ENCODE peak calls at places on chromosomes 12 and 14, in five cellular contexts. F, D, A, B and G are unnamed samples.

GRCh38 chr12:76945867-76946266 is 67.0 kb upstream of the CSRP2 start:
- DNase-seq in F (peak), D (peak), A (no peak), B (peak), G (no peak)

GRCh38 chr12:20000229-20000869 is 368.0 kb upstream of the PDE3A start:
- DNase-seq in F (no peak), D (no peak), A (no peak), B (no peak), G (no peak)

GRCh38 chr12:100141998-100142850 is 450 bp downstream of the BLTP3B start:
- DNase-seq in F (peak), D (no peak), A (peak), B (no peak), G (no peak)

GRCh38 chr14:78701246-78701645 is 531.1 kb downstream of the NRXN3 start:
- DNase-seq in F (peak), D (no peak), A (no peak), B (peak), G (no peak)

GRCh38 chr12:57715786-57716185 is 21.9 kb downstream of the OS9 start:
- DNase-seq in F (no peak), D (no peak), A (no peak), B (no peak), G (no peak)

GRCh38 chr12:70661762-70662161 is 24.5 kb upstream of the PTPRB start:
- DNase-seq in F (peak), D (peak), A (peak), B (peak), G (peak)

GRCh38 chr12:132632521-132633228 is 14.1 kb downstream of the P2RX2 start:
- DNase-seq in F (no peak), D (no peak), A (no peak), B (no peak), G (no peak)

GRCh38 chr12:97167598-97167997 is 260.5 kb downstream of the NEDD1 start:
- DNase-seq in F (peak), D (no peak), A (no peak), B (peak), G (no peak)

GRCh38 chr12:129635003-129635685 is 268.7 kb downstream of the TMEM132D start:
- DNase-seq in F (no peak), D (no peak), A (no peak), B (no peak), G (no peak)

GRCh38 chr12:7092229-7092985 is at the start of gene C1R:
- DNase-seq in F (peak), D (peak), A (peak), B (peak), G (no peak)

GRCh38 chr14:99525699-99526080 is 44.5 kb downstream of the CCNK start:
- DNase-seq in F (no peak), D (no peak), A (no peak), B (no peak), G (no peak)

GRCh38 chr14:39266589-39266870 is 32.8 kb downstream of the MIA2 start:
- DNase-seq in F (peak), D (no peak), A (peak), B (no peak), G (no peak)

GRCh38 chr12:52063986-52064649 is 5.7 kb upstream of the ATG101 start:
- DNase-seq in F (peak), D (peak), A (peak), B (peak), G (no peak)

GRCh38 chr12:24226745-24227350 is 277.4 kb upstream of the SOX5 start:
- DNase-seq in F (peak), D (peak), A (no peak), B (peak), G (peak)

GRCh38 chr12:55861396-55861795 is 18.7 kb upstream of the MMP19 start:
- DNase-seq in F (no peak), D (no peak), A (no peak), B (no peak), G (no peak)

GRCh38 chr12:80590085-80590484 is 117.3 kb upstream of the MYF6 start:
- DNase-seq in F (peak), D (peak), A (no peak), B (peak), G (no peak)

GRCh38 chr14:50399251-50400032 is 2.8 kb upstream of the CDKL1 start:
- DNase-seq in F (peak), D (peak), A (no peak), B (peak), G (no peak)

GRCh38 chr14:104293231-104293841 is 154.9 kb downstream of the KIF26A start:
- DNase-seq in F (no peak), D (no peak), A (no peak), B (no peak), G (no peak)

GRCh38 chr14:75857199-75857598 is 124.6 kb downstream of the TGFB3 start:
- DNase-seq in F (no peak), D (no peak), A (no peak), B (no peak), G (no peak)

GRCh38 chr14:20624495-20625070 is 16.9 kb downstream of the OR6S1 start:
- DNase-seq in F (peak), D (peak), A (peak), B (peak), G (no peak)

GRCh38 chr12:40921563-40922163 is 229.4 kb downstream of the CNTN1 start:
- DNase-seq in F (peak), D (peak), A (no peak), B (no peak), G (no peak)

GRCh38 chr12:12562016-12562483 is 613 bp downstream of the DUSP16 start:
- DNase-seq in F (peak), D (peak), A (no peak), B (no peak), G (no peak)

GRCh38 chr12:121520119-121520518 is 60.7 kb downstream of the KDM2B start:
- DNase-seq in F (no peak), D (no peak), A (no peak), B (no peak), G (no peak)

GRCh38 chr14:105026033-105026785 is 5.3 kb upstream of the CDCA4 start:
- DNase-seq in F (peak), D (no peak), A (no peak), B (peak), G (no peak)

GRCh38 chr14:51118993-51119392 is 24.1 kb upstream of the TRIM9 start:
- DNase-seq in F (no peak), D (no peak), A (no peak), B (no peak), G (no peak)

GRCh38 chr12:119649202-119649808 is 18.6 kb upstream of the PRKAB1 start:
- DNase-seq in F (peak), D (no peak), A (no peak), B (no peak), G (no peak)

GRCh38 chr12:105676694-105677093 is 346.2 kb downstream of the C12orf75 start:
- DNase-seq in F (no peak), D (no peak), A (no peak), B (no peak), G (no peak)

GRCh38 chr12:11731455-11731854 is 82.0 kb downstream of the ETV6 start:
- DNase-seq in F (peak), D (no peak), A (no peak), B (peak), G (no peak)

GRCh38 chr14:98167702-98168101 is 1104.3 kb downstream of the BCL11B start:
- DNase-seq in F (no peak), D (no peak), A (no peak), B (no peak), G (no peak)

DNA sequence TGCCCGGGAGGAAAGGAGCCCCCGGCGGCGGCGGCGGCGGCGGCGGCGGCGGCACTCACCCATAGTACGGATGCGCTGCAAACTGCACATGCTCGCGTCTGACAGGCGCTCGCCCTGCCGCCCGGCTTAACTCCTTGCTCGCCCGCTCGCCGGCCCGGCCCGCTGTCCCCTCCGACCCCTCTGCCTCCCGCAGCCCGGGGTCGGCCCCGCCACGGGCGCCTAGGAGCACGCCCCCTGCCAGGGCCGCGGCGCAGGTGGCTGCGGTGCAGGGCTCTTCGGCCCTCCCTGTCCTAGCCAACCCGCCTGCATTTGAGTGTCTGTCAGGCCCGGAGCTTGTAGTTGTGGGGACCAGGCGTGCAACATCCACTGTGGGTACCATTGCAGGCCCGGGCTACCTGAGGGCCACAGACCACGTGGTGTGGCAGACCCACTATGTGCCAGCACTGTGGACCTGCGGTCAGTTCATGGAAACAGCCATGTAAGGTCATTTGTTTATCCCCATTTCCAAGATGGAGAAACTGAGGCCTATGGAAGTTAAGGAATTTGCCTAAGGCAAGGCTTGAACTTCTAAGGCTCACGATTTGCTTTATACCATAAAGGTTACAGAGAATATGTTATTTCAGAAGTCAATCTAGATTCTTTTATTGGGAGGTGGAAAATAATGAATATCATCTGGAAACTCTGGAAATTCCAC is 17.6 kb upstream of the PLEKHH1 start:
- DNase-seq in F (peak), D (no peak), A (peak), B (no peak), G (no peak)
- TF ChIP-seq EZH2 in F (no peak), D (no peak), A (no peak), B (no peak), G (no peak)

GRCh38 chr12:113476093-113476986 is 4.7 kb upstream of the LHX5 start:
- DNase-seq in F (no peak), D (no peak), A (no peak), B (no peak), G (no peak)
- TF ChIP-seq EZH2 in F (peak), D (peak), A (no peak), B (peak), G (peak)

DNA sequence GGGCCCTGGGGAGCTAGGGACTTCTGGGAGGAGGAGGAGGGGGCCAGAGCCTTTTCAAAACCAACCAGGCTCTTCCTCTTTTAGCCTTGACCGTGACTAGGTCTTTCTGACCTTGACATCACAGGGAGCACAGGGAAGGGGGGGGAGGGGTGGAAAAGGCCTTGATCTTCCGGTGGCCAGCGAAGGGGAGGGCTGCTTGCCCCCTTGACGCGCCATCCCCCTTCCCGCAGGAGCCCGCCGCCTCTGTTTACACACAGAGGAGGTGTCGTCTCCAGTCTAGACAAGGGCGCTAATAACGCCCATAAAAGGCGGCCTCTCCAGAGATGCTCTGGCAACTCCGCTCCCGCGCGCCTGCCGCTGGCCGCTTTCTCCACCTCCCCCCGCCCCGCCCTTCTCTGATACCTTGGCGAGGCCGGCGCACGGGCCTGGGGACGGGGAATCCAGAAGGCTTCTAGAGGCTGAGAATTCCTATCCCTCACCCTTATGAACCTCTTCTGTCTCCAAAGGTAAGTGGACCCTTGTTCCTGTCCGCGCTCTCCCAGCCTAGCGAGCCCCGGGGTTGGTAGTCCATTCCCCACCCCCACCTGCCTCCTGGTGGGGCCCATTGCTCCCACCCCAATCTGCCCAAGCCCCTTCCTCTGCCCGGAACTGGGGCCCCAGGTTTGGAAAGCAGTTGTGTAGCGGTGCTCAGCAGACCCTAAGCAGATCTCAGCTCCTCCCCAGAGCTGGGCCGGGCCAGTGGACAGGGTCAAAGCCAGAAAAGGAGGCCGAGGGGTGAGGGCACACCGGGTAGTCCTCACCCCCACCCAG is 4.9 kb upstream of the HOXC12 start:
- DNase-seq in F (no peak), D (no peak), A (no peak), B (no peak), G (no peak)
- TF ChIP-seq EZH2 in F (no peak), D (no peak), A (no peak), B (no peak), G (no peak)

GRCh38 chr14:102440392-102440791 is 69.2 kb downstream of the ANKRD9 start:
- DNase-seq in F (no peak), D (no peak), A (no peak), B (no peak), G (no peak)

GRCh38 chr14:102445066-102445465 is 64.5 kb downstream of the ANKRD9 start:
- DNase-seq in F (no peak), D (no peak), A (no peak), B (no peak), G (no peak)

GRCh38 chr14:102439556-102439955 is 70.0 kb downstream of the ANKRD9 start:
- DNase-seq in F (no peak), D (no peak), A (no peak), B (no peak), G (no peak)

GRCh38 chr14:102445641-102446040 is 63.9 kb downstream of the ANKRD9 start:
- DNase-seq in F (no peak), D (no peak), A (no peak), B (no peak), G (no peak)

DNA sequence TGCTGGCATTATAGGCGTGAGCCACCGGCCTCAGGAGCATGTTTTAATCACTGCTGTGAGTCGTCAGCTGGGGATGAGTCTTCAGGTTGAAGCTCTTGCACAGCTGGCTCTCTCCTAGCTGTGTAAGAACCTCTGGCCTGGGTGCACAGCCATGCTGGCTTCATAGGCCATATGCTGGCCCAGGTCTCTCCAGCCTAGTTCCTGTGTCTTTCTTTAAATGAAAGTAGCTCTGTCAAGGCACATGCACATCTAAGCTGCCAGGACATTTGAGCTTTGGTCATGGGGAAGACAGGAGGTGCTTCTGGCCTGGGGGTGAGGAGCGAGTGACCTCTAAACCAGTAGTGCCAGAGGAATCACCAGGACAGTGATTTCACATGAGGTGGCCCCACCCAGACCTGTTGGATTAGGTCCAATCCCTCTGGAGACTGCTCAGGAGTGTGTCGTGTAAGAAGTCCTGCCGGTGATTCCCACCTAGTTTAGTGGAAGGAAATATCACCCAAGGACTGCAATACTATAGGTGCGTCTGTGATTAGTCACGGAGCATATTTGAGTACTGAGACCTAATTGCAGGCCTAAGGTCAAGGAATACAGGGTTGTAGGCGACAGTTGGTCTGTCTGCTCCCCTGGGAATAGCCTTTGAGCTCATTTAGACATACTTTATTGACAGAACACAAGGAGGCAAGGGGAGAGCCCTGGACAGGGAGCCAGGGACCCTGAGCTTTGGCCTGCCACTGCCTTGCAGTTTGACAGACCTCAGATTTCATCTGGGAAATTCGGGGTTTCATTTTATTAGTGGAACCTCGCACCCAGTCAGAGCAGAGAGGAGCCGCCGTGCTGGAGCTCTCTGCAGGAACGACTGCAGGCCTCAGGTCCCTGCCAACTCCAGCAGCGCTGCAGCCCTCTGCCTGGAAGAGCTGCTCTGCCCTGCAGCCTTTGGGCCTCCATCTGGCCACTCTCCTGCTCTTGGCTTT is 67.0 kb downstream of the ANKRD9 start:
- DNase-seq in F (peak), D (no peak), A (peak), B (no peak), G (no peak)
- TF ChIP-seq EZH2 in F (no peak), D (no peak), A (no peak), B (no peak), G (no peak)

GRCh38 chr14:56810850-56811595 is 744 bp upstream of the OTX2 start:
- DNase-seq in F (no peak), D (no peak), A (no peak), B (no peak), G (no peak)

GRCh38 chr14:56814468-56815074 is 4.3 kb upstream of the OTX2 start:
- DNase-seq in F (no peak), D (no peak), A (no peak), B (no peak), G (no peak)

GRCh38 chr14:56811596-56812363 is 1.5 kb upstream of the OTX2 start:
- DNase-seq in F (no peak), D (no peak), A (no peak), B (no peak), G (no peak)

GRCh38 chr14:56813143-56813551 is 2.9 kb upstream of the OTX2 start:
- DNase-seq in F (no peak), D (no peak), A (no peak), B (no peak), G (no peak)

DNA sequence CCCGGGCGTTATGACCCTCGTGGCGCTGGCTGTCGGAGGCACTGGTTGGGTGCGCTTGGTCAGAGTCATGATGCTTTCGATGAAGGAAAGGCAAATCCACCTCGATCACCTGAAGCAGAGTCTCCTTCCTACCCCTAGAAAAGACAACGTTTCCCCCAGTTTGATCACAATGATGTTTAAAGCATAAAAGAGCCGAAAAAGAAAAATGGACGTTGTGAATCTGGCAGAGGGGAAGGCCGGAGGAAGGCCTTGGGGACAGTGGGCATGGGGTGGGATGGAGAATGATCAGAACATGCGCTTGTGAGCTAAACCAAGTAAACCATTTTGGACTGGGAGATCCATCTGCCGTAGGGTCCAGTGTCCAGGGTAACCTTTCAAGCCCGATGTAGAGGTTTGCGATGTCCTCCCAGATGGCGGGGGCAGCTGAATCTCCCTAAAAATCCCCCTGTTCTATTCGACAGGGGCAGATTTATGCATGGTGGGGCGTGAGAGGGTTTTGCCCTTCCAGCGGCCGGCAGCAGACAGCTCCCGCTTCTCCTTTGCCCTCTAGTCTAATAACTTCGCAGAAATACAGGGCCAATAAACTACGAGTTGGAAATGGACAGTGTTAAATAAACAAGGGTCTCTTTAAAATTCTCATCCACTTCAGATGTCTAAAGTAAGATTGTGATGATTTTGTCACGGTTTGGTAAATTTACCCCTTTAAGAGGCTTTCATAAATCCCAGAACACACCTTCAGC is 2.3 kb upstream of the OTX2 start:
- DNase-seq in F (no peak), D (no peak), A (no peak), B (no peak), G (no peak)
- TF ChIP-seq EZH2 in F (peak), D (peak), A (no peak), B (no peak), G (peak)

GRCh38 chr12:53959314-53959713 is 4.6 kb downstream of the HOXC12 start:
- DNase-seq in F (no peak), D (no peak), A (no peak), B (no peak), G (no peak)

GRCh38 chr12:53963005-53963404 is 8.3 kb downstream of the HOXC12 start:
- DNase-seq in F (no peak), D (no peak), A (no peak), B (no peak), G (no peak)

GRCh38 chr12:53960187-53961024 is 5.7 kb downstream of the HOXC12 start:
- DNase-seq in F (no peak), D (no peak), A (no peak), B (no peak), G (no peak)

GRCh38 chr12:53963434-53964314 is 9.0 kb downstream of the HOXC12 start:
- DNase-seq in F (no peak), D (no peak), A (no peak), B (no peak), G (no peak)

GRCh38 chr12:53961025-53961761 is 6.5 kb downstream of the HOXC12 start:
- DNase-seq in F (no peak), D (no peak), A (no peak), B (no peak), G (no peak)
- TF ChIP-seq EZH2 in F (peak), D (peak), A (no peak), B (peak), G (no peak)